ENCODE peak calls at places on chromosome 2, in nine cellular contexts. Y is body of pancreas, D is spleen, O is ovary, P is uterus, L is upper lobe of left lung, U is breast epithelium, H is stomach, Q is heart left ventricle. I is an unnamed sample. For H3K4me1, the result is how much of the 10 kb centered on the place peaks cover.

GRCh38 chr2:232211743-232212686 is 166.5 kb upstream of the ALPP start:
- DNase-seq in O (no peak), U (no peak), H (peak), Y (no peak), Q (no peak), P (no peak), D (no peak), L (no peak), I (no peak)

GRCh38 chr2:46097714-46098480 is 199.3 kb upstream of the EPAS1 start:
- DNase-seq in Y (peak), Q (peak), D (no peak), P (peak), H (peak), L (peak), U (no peak), O (peak), I (peak)

GRCh38 chr2:211996857-211997256 is 541.7 kb downstream of the ERBB4 start:
- DNase-seq in H (no peak), D (no peak), Q (no peak), U (no peak), P (no peak), O (no peak), Y (no peak), L (no peak), I (no peak)

GRCh38 chr2:164882276-164882675 is 40.7 kb upstream of the COBLL1 start:
- DNase-seq in Q (no peak), U (no peak), P (no peak), H (no peak), Y (no peak), D (no peak), L (no peak), O (peak), I (peak)

GRCh38 chr2:64873472-64873924 is 115.7 kb upstream of the SLC1A4 start:
- DNase-seq in P (peak), O (peak), Q (peak), Y (peak), D (peak), L (peak), U (peak), H (peak), I (peak)

GRCh38 chr2:129170570-129170969 is 808.9 kb upstream of the RAB6C start:
- DNase-seq in L (no peak), H (no peak), P (no peak), Q (no peak), U (no peak), Y (no peak), D (no peak), O (no peak), I (no peak)

GRCh38 chr2:12818416-12819097 is 101.8 kb downstream of the TRIB2 start:
- DNase-seq in D (no peak), H (no peak), Q (no peak), U (no peak), P (no peak), Y (no peak), L (no peak), O (no peak), I (no peak)

GRCh38 chr2:232588680-232589585 is 38.4 kb downstream of the EIF4E2 start:
- DNase-seq in L (peak), U (no peak), D (no peak), Y (peak), P (peak), H (peak), Q (peak), O (peak), I (peak)

GRCh38 chr2:228611171-228611570 is 429.7 kb upstream of the SPHKAP start:
- DNase-seq in Q (no peak), P (no peak), L (no peak), O (no peak), U (no peak), H (no peak), D (no peak), Y (no peak), I (no peak)
- TF ChIP-seq POLR2A in Q (no peak), P (no peak), L (no peak), O (no peak), U (no peak), H (no peak), D (no peak), Y (no peak), I (no peak)

GRCh38 chr2:134185639-134186038 is 68.2 kb upstream of the MGAT5 start:
- DNase-seq in P (no peak), U (no peak), H (no peak), Y (no peak), L (no peak), O (no peak), Q (no peak), D (no peak), I (no peak)
- H3K4me1 ChIP-seq in P (under half), U (under half), H (under half), Y (under half), L (under half), O (under half), Q (under half), D (under half), I (under half)

DNA sequence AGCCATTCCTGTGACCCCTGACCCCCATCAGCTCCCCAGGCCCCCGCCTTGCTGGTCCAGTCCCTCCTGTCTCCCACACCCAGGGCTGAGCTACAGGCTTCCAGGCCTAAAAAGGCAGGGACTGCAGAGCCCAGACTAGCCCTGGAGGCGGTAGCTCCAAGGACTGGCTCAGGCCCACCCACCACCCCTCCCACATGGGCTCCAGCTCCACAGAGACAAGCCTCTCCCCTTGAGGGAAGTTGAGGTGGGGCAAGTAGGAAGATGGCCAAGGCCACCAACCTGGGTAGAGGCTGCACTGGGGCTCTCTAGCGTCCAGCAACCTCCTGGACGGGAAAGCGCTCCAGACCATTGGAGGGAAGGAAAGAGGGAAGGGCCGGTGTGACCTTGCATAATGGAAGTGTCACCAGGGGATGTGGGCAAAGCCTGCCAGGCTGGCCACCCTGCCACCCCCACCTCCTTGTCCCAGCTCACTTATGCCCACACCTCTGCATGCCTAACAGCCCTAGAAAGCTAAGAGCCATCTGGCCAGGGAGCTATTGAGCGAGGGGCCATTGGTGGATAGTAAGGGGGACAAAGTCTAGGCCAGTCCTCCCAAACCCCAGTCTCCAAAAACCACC is 63.1 kb downstream of the TNS1 start:
- DNase-seq in D (peak), U (no peak), P (peak), L (peak), O (no peak), H (no peak), Y (no peak), Q (peak), I (no peak)
- TF ChIP-seq POLR2A in D (no peak), U (no peak), P (peak), L (no peak), O (no peak), H (no peak), Y (no peak), Q (peak), I (no peak)

GRCh38 chr2:28413896-28414290 is 21.2 kb downstream of the FOSL2 start:
- DNase-seq in P (no peak), D (peak), Q (no peak), L (no peak), O (no peak), Y (no peak), H (no peak), U (no peak), I (no peak)

GRCh38 chr2:28411956-28412609 is 19.4 kb downstream of the FOSL2 start:
- DNase-seq in U (no peak), Q (no peak), O (peak), Y (no peak), L (no peak), H (no peak), P (no peak), D (peak), I (no peak)

GRCh38 chr2:28412625-28413151 is 20.0 kb downstream of the FOSL2 start:
- DNase-seq in D (peak), Y (no peak), L (no peak), O (no peak), U (no peak), P (no peak), H (no peak), Q (no peak), I (no peak)

GRCh38 chr2:28414583-28414982 is 21.9 kb downstream of the FOSL2 start:
- DNase-seq in P (no peak), L (no peak), Y (no peak), H (no peak), U (no peak), D (no peak), O (no peak), Q (no peak), I (no peak)

GRCh38 chr2:28413152-28413895 is 20.7 kb downstream of the FOSL2 start:
- DNase-seq in O (peak), D (peak), P (no peak), Q (peak), L (no peak), H (no peak), Y (no peak), U (no peak), I (no peak)
- H3K4me1 ChIP-seq in O (under half), D (under half), P (under half), Q (under half), L (under half), H (half or more), Y (under half), U (under half), I (under half)

GRCh38 chr2:188042412-188042811 is 249.3 kb upstream of the GULP1 start:
- DNase-seq in U (no peak), H (no peak), P (no peak), Q (no peak), Y (no peak), O (no peak), D (no peak), L (no peak), I (no peak)
- TF ChIP-seq POLR2A in U (no peak), H (no peak), P (no peak), Q (no peak), Y (no peak), O (no peak), D (no peak), L (no peak), I (no peak)

GRCh38 chr2:178415979-178416378 is 35.0 kb downstream of the PRKRA start:
- DNase-seq in Y (no peak), P (no peak), H (no peak), U (no peak), O (no peak), L (no peak), Q (no peak), D (no peak), I (no peak)

GRCh38 chr2:178413472-178414265 is 37.3 kb downstream of the PRKRA start:
- DNase-seq in O (peak), Y (peak), L (peak), P (peak), Q (peak), D (peak), U (peak), H (peak), I (peak)

GRCh38 chr2:178412047-178412446 is 38.9 kb downstream of the PRKRA start:
- DNase-seq in U (no peak), Y (no peak), O (no peak), D (no peak), L (no peak), P (no peak), Q (no peak), H (no peak), I (no peak)

GRCh38 chr2:178417916-178418315 is 33.1 kb downstream of the PRKRA start:
- DNase-seq in D (no peak), O (no peak), H (no peak), Q (no peak), Y (no peak), U (no peak), L (no peak), P (no peak), I (no peak)

DNA sequence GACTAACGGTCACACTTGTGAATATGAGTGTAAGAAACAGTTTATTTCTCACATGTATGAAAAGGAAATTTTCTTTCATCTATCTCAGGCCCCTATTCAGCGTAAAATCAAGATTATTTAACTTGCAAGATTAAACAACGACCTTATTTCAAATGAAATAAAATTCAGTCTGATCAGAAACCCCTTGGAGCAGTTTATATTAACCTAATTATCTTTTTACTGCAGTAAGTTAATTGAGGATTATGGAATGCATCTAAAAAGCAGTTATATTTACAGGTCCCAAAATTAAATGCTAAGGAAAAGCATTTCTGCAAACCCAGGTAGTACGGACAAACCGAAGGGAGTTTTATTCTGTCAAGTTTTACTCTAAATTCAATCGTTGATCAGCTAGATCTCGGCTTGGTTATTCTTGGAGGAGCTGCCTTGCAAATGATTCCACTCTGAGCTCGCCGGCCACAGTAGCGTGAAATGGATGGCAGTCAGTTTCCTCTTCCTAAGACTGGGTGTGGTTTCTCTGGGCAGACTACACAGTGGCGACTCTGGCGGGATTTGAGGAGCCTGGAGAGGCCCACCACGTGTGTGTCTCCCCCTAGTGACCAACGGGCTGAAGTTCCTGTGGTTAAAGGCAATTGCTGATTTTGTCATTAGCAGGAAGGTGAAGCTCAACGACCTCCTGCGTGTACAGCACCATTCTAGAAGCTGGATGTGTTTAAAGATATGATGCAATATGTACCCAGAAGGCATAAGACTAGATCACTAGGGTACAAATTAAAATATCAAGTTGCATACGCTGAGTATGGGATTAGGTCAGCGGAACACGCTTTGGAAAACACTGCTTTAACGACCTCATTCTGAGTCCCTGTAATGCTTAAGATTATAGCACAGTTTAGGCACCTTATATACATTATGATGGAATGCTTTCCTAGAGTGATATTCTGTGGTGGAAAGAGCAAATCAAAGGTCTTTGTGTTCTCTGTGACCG is 36.4 kb downstream of the PRKRA start:
- DNase-seq in U (peak), P (peak), D (peak), Y (peak), H (peak), Q (peak), L (peak), O (peak), I (peak)
- H3K4me1 ChIP-seq in U (under half), P (under half), D (under half), Y (under half), H (under half), Q (under half), L (under half), O (under half), I (under half)

GRCh38 chr2:40380036-40380435 is 71.9 kb downstream of the SLC8A1 start:
- DNase-seq in D (no peak), Y (no peak), O (no peak), Q (no peak), H (no peak), L (no peak), P (no peak), U (no peak), I (no peak)
- TF ChIP-seq POLR2A in D (no peak), Y (no peak), O (no peak), Q (no peak), H (no peak), L (no peak), P (no peak), U (no peak), I (no peak)

DNA sequence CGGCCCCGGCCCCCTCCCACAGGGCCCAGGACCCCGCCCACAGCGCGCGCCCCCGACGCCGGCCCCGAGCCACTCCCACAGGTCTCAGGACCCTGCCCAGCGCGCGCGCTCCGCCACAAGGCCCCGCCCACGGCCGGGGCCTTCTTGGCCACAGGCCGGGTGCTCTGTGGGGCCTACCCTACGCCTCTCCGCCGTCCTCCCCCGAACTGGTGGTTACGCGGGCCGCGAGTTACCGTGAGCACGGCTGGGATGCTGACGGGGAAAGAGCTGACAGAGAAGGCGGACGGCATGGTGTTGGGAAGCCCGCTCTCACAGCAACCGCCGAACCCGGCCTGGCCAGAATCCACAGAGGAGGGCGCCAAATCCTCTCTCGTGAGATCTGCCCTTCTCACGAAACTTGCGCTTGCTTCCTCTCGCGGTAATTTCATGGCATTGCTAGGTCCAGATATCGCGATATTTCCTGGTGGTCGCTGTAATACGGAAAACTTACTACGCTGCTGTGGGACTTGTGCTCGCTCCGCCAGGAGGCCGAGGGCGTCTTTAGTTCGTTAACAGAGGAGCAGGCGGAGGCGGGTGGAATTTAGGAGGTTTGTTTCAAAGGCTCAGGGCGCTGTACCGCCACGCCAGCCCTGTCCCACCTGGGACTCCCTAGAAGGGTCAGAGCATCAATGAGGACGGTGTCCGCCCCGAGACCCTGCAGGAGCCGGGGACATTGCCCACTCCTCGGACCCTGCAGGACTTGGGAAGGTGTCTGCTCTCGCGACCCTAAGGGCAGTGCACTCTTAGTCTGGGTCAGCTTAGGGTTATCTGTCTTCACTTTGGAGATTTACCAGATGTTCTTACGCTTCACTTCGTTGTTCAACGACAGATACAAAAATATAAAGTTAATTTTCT is at the start of gene TMEM18:
- DNase-seq in H (peak), D (peak), U (peak), P (peak), Y (peak), O (peak), Q (peak), L (peak), I (peak)
- H3K4me1 ChIP-seq in H (under half), D (under half), U (under half), P (under half), Y (under half), O (under half), Q (under half), L (under half), I (under half)

DNA sequence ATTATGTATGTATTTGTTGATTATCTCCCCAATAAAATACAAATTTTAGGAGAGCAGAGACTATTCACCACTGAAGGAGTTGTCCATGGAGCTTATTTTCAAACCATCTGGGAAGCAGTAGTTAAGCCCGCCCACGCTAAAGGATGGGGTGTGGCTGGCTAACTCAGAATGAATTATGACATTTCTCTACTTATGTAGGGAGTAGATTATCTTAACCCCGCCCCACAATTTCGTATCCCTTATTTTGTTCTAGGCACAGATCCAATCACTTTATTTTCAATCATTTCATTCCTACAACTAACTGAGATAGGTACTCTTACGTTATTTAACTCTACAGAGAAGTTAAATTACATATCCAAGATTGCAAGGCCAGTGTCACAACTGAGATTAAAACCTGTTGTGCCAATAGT is 1.4 kb upstream of the LAPTM4A start:
- DNase-seq in H (peak), U (no peak), L (peak), Q (peak), P (peak), O (peak), D (no peak), Y (peak), I (peak)
- TF ChIP-seq POLR2A in H (no peak), U (no peak), L (no peak), Q (no peak), P (peak), O (no peak), D (no peak), Y (no peak), I (no peak)

I was measured in testis.